ENCODE peak calls at places on chromosomes 1 and 21, in seven cellular contexts. One of them, this sample, is unnamed.

GRCh38 chr1:23090056-23090455 is 70.8 kb downstream of the KDM1A start:
- DNase-seq in AG04450: no peak
- DNase-seq in heart right ventricle: no peak
- DNase-seq in AG04449: no peak
- DNase-seq in psoas muscle: no peak
- DNase-seq in cardiac muscle cell: no peak
- DNase-seq in fibroblast of mammary gland: no peak
- DNase-seq in this sample: no peak

GRCh38 chr1:12616709-12617373 is 1.2 kb downstream of the DHRS3 start:
- DNase-seq in heart right ventricle: peak
- DNase-seq in fibroblast of mammary gland: no peak
- DNase-seq in cardiac muscle cell: no peak
- DNase-seq in psoas muscle: peak
- DNase-seq in AG04450: no peak
- DNase-seq in AG04449: no peak
- DNase-seq in this sample: peak

GRCh38 chr1:212452323-212453155 is 19.8 kb downstream of the NENF start:
- DNase-seq in AG04449: no peak
- DNase-seq in cardiac muscle cell: peak
- DNase-seq in fibroblast of mammary gland: peak
- DNase-seq in AG04450: no peak
- DNase-seq in psoas muscle: no peak
- DNase-seq in heart right ventricle: peak
- DNase-seq in this sample: peak

GRCh38 chr1:199282910-199283309 is 644.1 kb downstream of the PTPRC start:
- DNase-seq in psoas muscle: no peak
- DNase-seq in heart right ventricle: no peak
- DNase-seq in AG04450: no peak
- DNase-seq in AG04449: no peak
- DNase-seq in cardiac muscle cell: no peak
- DNase-seq in fibroblast of mammary gland: no peak
- DNase-seq in this sample: peak

GRCh38 chr21:15627823-15628222 is 102.0 kb upstream of the USP25 start:
- DNase-seq in cardiac muscle cell: no peak
- DNase-seq in psoas muscle: no peak
- DNase-seq in fibroblast of mammary gland: no peak
- DNase-seq in heart right ventricle: no peak
- DNase-seq in AG04450: no peak
- DNase-seq in AG04449: no peak
- DNase-seq in this sample: no peak

GRCh38 chr1:172427191-172427590 is 6.7 kb downstream of the C1orf105 start:
- DNase-seq in AG04450: no peak
- DNase-seq in psoas muscle: no peak
- DNase-seq in AG04449: no peak
- DNase-seq in cardiac muscle cell: no peak
- DNase-seq in heart right ventricle: no peak
- DNase-seq in fibroblast of mammary gland: no peak
- DNase-seq in this sample: no peak

GRCh38 chr1:56516539-56517252 is 62.7 kb downstream of the PLPP3 start:
- DNase-seq in AG04450: no peak
- DNase-seq in psoas muscle: no peak
- DNase-seq in cardiac muscle cell: peak
- DNase-seq in AG04449: peak
- DNase-seq in heart right ventricle: no peak
- DNase-seq in fibroblast of mammary gland: peak
- DNase-seq in this sample: peak

GRCh38 chr1:228807904-228808487 is 72.7 kb downstream of the RHOU start:
- DNase-seq in heart right ventricle: no peak
- DNase-seq in fibroblast of mammary gland: no peak
- DNase-seq in cardiac muscle cell: no peak
- DNase-seq in AG04450: no peak
- DNase-seq in AG04449: no peak
- DNase-seq in psoas muscle: no peak
- DNase-seq in this sample: no peak

GRCh38 chr1:77757066-77757584 is 2.5 kb downstream of the USP33 start:
- DNase-seq in psoas muscle: no peak
- DNase-seq in AG04449: no peak
- DNase-seq in heart right ventricle: no peak
- DNase-seq in AG04450: no peak
- DNase-seq in fibroblast of mammary gland: no peak
- DNase-seq in cardiac muscle cell: peak
- DNase-seq in this sample: peak

GRCh38 chr21:33651965-33652680 is 9.8 kb downstream of the ITSN1 start:
- DNase-seq in heart right ventricle: no peak
- DNase-seq in AG04450: no peak
- DNase-seq in fibroblast of mammary gland: no peak
- DNase-seq in cardiac muscle cell: no peak
- DNase-seq in psoas muscle: no peak
- DNase-seq in AG04449: no peak
- DNase-seq in this sample: no peak

GRCh38 chr1:2632561-2633361 is at the start of gene MMEL1:
- DNase-seq in AG04450: no peak
- DNase-seq in psoas muscle: no peak
- DNase-seq in fibroblast of mammary gland: no peak
- DNase-seq in cardiac muscle cell: no peak
- DNase-seq in AG04449: no peak
- DNase-seq in heart right ventricle: no peak
- DNase-seq in this sample: no peak

GRCh38 chr1:238439483-238439882 is 548.8 kb upstream of the ZP4 start:
- DNase-seq in AG04450: no peak
- DNase-seq in AG04449: no peak
- DNase-seq in psoas muscle: no peak
- DNase-seq in fibroblast of mammary gland: no peak
- DNase-seq in cardiac muscle cell: no peak
- DNase-seq in heart right ventricle: no peak
- DNase-seq in this sample: no peak

GRCh38 chr1:23533288-23534130 is 2.5 kb upstream of the E2F2 start:
- DNase-seq in heart right ventricle: no peak
- DNase-seq in AG04449: no peak
- DNase-seq in AG04450: no peak
- DNase-seq in fibroblast of mammary gland: no peak
- DNase-seq in cardiac muscle cell: no peak
- DNase-seq in psoas muscle: no peak
- DNase-seq in this sample: no peak

DNA sequence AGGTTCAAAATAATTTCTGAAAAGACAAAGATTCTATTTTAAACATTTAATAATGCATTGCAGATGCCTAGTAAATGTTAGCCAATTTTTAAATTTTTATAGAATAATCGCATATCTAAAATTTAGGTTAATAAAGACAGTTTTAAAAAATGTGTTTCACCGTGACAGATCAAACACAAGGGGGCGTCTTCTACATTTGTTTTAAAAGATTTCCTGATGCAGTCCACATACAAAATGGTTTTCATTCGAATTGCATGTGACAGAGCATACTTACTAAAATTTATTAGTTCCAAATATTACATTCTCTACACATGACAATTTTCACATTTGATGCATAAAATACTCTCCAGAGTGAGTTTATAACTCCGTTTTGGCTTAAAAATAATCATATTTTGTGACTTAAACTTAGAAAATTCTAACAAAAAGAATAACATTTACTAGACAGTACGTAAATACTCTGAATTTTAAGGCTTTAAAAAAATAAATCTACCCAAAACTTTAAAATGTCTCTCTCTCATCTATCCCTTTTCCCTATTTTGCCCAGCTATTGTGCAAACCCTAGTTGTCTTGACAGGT is 75.5 kb downstream of the ADAMTS1 start:
- DNase-seq in cardiac muscle cell: peak
- DNase-seq in AG04450: peak
- DNase-seq in fibroblast of mammary gland: peak
- DNase-seq in AG04449: no peak
- DNase-seq in psoas muscle: no peak
- DNase-seq in heart right ventricle: peak
- DNase-seq in this sample: peak
- TF ChIP-seq CTCF in cardiac muscle cell: peak
- TF ChIP-seq CTCF in AG04450: peak
- TF ChIP-seq CTCF in fibroblast of mammary gland: peak
- TF ChIP-seq CTCF in AG04449: peak
- TF ChIP-seq CTCF in psoas muscle: peak
- TF ChIP-seq CTCF in heart right ventricle: peak
- TF ChIP-seq CTCF in this sample: peak

GRCh38 chr1:93433407-93433961 is 14.4 kb upstream of the FNBP1L start:
- DNase-seq in heart right ventricle: no peak
- DNase-seq in cardiac muscle cell: no peak
- DNase-seq in fibroblast of mammary gland: no peak
- DNase-seq in psoas muscle: no peak
- DNase-seq in AG04449: no peak
- DNase-seq in AG04450: no peak
- DNase-seq in this sample: no peak
- TF ChIP-seq CTCF in heart right ventricle: peak
- TF ChIP-seq CTCF in cardiac muscle cell: no peak
- TF ChIP-seq CTCF in fibroblast of mammary gland: peak
- TF ChIP-seq CTCF in psoas muscle: no peak
- TF ChIP-seq CTCF in AG04449: peak
- TF ChIP-seq CTCF in AG04450: peak
- TF ChIP-seq CTCF in this sample: peak

GRCh38 chr1:6180215-6180577 is at the start of gene CHD5:
- DNase-seq in AG04450: no peak
- DNase-seq in cardiac muscle cell: no peak
- DNase-seq in heart right ventricle: no peak
- DNase-seq in fibroblast of mammary gland: no peak
- DNase-seq in AG04449: no peak
- DNase-seq in psoas muscle: no peak
- DNase-seq in this sample: no peak
- TF ChIP-seq CTCF in AG04450: no peak
- TF ChIP-seq CTCF in cardiac muscle cell: no peak
- TF ChIP-seq CTCF in heart right ventricle: no peak
- TF ChIP-seq CTCF in fibroblast of mammary gland: no peak
- TF ChIP-seq CTCF in AG04449: no peak
- TF ChIP-seq CTCF in psoas muscle: no peak
- TF ChIP-seq CTCF in this sample: no peak

GRCh38 chr1:109792056-109792831 is 28.5 kb upstream of the EPS8L3 start:
- DNase-seq in AG04450: peak
- DNase-seq in cardiac muscle cell: peak
- DNase-seq in heart right ventricle: peak
- DNase-seq in AG04449: peak
- DNase-seq in psoas muscle: peak
- DNase-seq in fibroblast of mammary gland: peak
- DNase-seq in this sample: peak
- TF ChIP-seq CTCF in AG04450: peak
- TF ChIP-seq CTCF in cardiac muscle cell: peak
- TF ChIP-seq CTCF in heart right ventricle: peak
- TF ChIP-seq CTCF in AG04449: peak
- TF ChIP-seq CTCF in psoas muscle: no peak
- TF ChIP-seq CTCF in fibroblast of mammary gland: peak
- TF ChIP-seq CTCF in this sample: peak

GRCh38 chr21:44628707-44629391 is 2.0 kb downstream of the KRTAP10-9 start:
- DNase-seq in heart right ventricle: no peak
- DNase-seq in AG04449: no peak
- DNase-seq in cardiac muscle cell: no peak
- DNase-seq in fibroblast of mammary gland: no peak
- DNase-seq in AG04450: no peak
- DNase-seq in psoas muscle: no peak
- DNase-seq in this sample: no peak
- TF ChIP-seq CTCF in heart right ventricle: no peak
- TF ChIP-seq CTCF in AG04449: no peak
- TF ChIP-seq CTCF in cardiac muscle cell: no peak
- TF ChIP-seq CTCF in fibroblast of mammary gland: no peak
- TF ChIP-seq CTCF in AG04450: no peak
- TF ChIP-seq CTCF in psoas muscle: no peak
- TF ChIP-seq CTCF in this sample: no peak

DNA sequence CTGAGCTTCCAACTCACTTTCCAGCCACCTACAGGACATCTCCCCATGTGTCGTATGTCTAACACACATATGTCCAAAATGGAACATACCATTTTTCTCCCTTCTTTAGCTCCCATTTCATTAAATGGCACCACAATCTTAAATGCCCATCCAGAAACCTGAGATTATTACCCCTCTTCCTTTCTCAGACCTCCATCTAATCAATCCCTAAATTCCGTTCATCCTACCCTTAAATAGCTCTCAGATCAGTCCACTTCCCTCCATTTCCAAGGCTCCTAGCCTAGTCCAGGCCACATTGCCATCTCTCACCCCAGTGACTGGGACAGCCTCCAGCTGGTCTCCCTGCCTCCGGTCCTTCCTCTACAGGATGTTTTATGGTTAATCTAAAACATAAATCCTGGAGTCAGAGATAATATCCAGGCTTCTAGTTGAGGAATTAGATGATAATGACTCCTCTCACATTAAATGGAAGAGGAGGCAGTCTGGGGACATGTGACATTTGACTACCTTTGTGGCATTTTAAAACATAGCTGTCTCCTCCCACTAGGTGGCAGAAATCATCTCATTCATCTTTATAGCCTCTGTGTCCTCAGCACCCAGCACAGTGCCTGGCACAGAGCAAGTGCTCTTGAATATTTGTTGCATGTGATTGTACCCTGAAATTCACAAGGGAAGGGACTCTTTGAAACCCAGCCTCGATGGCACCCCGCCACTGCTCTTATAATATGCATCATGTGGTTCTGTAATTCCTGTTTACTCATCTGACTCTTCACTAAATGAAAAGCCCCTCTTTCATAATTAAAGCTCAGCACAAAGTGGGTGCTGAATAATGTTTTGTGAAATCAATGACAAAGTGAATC is 102.3 kb downstream of the TMEM53 start:
- DNase-seq in AG04449: no peak
- DNase-seq in fibroblast of mammary gland: peak
- DNase-seq in cardiac muscle cell: peak
- DNase-seq in psoas muscle: no peak
- DNase-seq in heart right ventricle: no peak
- DNase-seq in AG04450: no peak
- DNase-seq in this sample: no peak
- TF ChIP-seq CTCF in AG04449: peak
- TF ChIP-seq CTCF in fibroblast of mammary gland: peak
- TF ChIP-seq CTCF in cardiac muscle cell: peak
- TF ChIP-seq CTCF in psoas muscle: peak
- TF ChIP-seq CTCF in heart right ventricle: peak
- TF ChIP-seq CTCF in AG04450: peak
- TF ChIP-seq CTCF in this sample: peak

DNA sequence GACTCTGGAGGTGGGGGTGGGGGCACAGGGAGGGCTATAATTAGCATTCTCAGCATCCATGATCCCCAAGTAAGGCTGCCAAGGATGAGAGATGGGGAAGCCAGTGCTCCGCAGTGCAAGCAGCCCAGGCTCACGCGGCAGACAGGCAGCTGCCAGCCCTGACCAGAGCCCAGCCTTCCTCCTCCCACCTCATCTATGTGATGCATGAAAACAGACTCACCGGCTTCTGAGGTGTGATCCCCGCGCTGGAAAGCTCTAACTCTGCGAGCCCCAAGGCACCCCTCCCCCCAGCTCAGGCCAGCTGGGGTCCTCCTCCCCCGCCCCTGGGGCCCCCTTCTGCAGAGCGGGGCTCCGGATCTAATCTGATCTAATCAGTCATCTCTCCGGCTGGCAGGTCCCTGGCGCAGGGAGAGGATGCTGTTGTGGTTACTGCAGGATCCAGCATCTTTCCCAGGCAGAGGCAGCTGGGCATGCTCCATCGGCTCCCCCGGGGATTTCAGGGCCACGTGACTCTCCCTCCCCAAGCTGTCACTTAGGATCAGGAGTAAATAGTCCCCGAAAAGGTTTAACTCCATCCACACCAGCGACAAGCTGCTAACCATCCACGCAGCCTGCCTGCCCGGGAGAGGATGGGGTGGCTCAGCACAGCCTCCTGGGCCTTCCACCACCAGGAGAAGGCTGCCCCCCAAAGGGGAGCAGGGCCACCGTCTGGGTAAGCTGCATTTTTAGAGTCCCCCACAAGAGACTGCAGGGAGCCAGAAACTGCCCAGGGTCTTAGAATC is at the start of gene PLEKHA6:
- DNase-seq in psoas muscle: peak
- DNase-seq in fibroblast of mammary gland: peak
- DNase-seq in AG04450: no peak
- DNase-seq in heart right ventricle: peak
- DNase-seq in cardiac muscle cell: peak
- DNase-seq in AG04449: no peak
- DNase-seq in this sample: peak
- TF ChIP-seq CTCF in psoas muscle: no peak
- TF ChIP-seq CTCF in fibroblast of mammary gland: peak
- TF ChIP-seq CTCF in AG04450: peak
- TF ChIP-seq CTCF in heart right ventricle: peak
- TF ChIP-seq CTCF in cardiac muscle cell: peak
- TF ChIP-seq CTCF in AG04449: peak
- TF ChIP-seq CTCF in this sample: peak